ENCODE peak calls at places on chromosome 3, in four cellular contexts. I is cardiac muscle cell, Q is mesothelial cell of epicardium, S is GM20000. D is an unnamed sample.

GRCh38 chr3:98786364-98786930 is 23.3 kb downstream of the ST3GAL6 start:
- DNase-seq in I (no peak), Q (no peak), S (no peak), D (no peak)

GRCh38 chr3:82607391-82607790 is 845.9 kb upstream of the GBE1 start:
- DNase-seq in I (no peak), Q (no peak), S (no peak), D (no peak)

GRCh38 chr3:72398781-72399180 is 449.5 kb downstream of the SHQ1 start:
- DNase-seq in I (no peak), Q (no peak), S (no peak), D (no peak)

GRCh38 chr3:58332575-58333179 is at the start of gene PXK:
- DNase-seq in I (peak; percentile 89), Q (peak; percentile 48), S (peak; percentile 92), D (peak; percentile 88)

GRCh38 chr3:17850448-17850847 is 108.0 kb upstream of the TBC1D5 start:
- DNase-seq in I (no peak), Q (no peak), S (no peak), D (no peak)

GRCh38 chr3:131728898-131729297 is 226.1 kb upstream of the MRPL3 start:
- DNase-seq in I (no peak), Q (no peak), S (no peak), D (no peak)

GRCh38 chr3:71423151-71423906 is 160.2 kb downstream of the FOXP1 start:
- DNase-seq in I (no peak), Q (no peak), S (no peak), D (no peak)

GRCh38 chr3:3551976-3552375 is 247.3 kb upstream of the LRRN1 start:
- DNase-seq in I (no peak), Q (no peak), S (no peak), D (no peak)

GRCh38 chr3:10725067-10725466 is 91.0 kb upstream of the SLC6A11 start:
- DNase-seq in I (no peak), Q (no peak), S (no peak), D (no peak)

GRCh38 chr3:10366681-10367101 is 45.8 kb upstream of the SEC13 start:
- DNase-seq in I (no peak), Q (no peak), S (no peak), D (no peak)

GRCh38 chr3:141234283-141234682 is 2.7 kb downstream of the PXYLP1 start:
- DNase-seq in I (no peak), Q (no peak), S (no peak), D (no peak)

GRCh38 chr3:123104550-123104949 is 37.7 kb downstream of the PDIA5 start:
- DNase-seq in I (no peak), Q (no peak), S (no peak), D (no peak)

GRCh38 chr3:11088066-11088465 is 66.2 kb upstream of the HRH1 start:
- DNase-seq in I (no peak), Q (no peak), S (no peak), D (no peak)

GRCh38 chr3:138112362-138112761 is 3.0 kb downstream of the DZIP1L start:
- DNase-seq in I (no peak), Q (no peak), S (no peak), D (no peak)

GRCh38 chr3:190017575-190018288 is 103.0 kb downstream of the P3H2 start:
- DNase-seq in I (peak; percentile 36), Q (no peak), S (no peak), D (no peak)

GRCh38 chr3:195442573-195443390 is at the start of gene ACAP2:
- DNase-seq in I (peak; percentile 99), Q (peak; percentile 100), S (peak; percentile 100), D (peak; percentile 100)
- TF ChIP-seq CTCF in I (no peak), Q (no peak), S (no peak), D (no peak)

GRCh38 chr3:126082334-126083137 is 1.4 kb downstream of the SLC41A3 start:
- DNase-seq in I (no peak), Q (no peak), S (no peak), D (no peak)

GRCh38 chr3:126083138-126083445 is 832 bp downstream of the SLC41A3 start:
- DNase-seq in I (no peak), Q (no peak), S (peak; percentile 38), D (no peak)

GRCh38 chr3:126083511-126083912 is 412 bp downstream of the SLC41A3 start:
- DNase-seq in I (peak; percentile 77), Q (no peak), S (no peak), D (peak; percentile 68)

GRCh38 chr3:126080970-126081369 is 3.0 kb downstream of the SLC41A3 start:
- DNase-seq in I (no peak), Q (no peak), S (no peak), D (no peak)

GRCh38 chr3:126081618-126082333 is 2.1 kb downstream of the SLC41A3 start:
- DNase-seq in I (no peak), Q (no peak), S (no peak), D (no peak)
- TF ChIP-seq CTCF in I (peak; percentile 17), Q (peak; percentile 52), S (no peak), D (no peak)

DNA sequence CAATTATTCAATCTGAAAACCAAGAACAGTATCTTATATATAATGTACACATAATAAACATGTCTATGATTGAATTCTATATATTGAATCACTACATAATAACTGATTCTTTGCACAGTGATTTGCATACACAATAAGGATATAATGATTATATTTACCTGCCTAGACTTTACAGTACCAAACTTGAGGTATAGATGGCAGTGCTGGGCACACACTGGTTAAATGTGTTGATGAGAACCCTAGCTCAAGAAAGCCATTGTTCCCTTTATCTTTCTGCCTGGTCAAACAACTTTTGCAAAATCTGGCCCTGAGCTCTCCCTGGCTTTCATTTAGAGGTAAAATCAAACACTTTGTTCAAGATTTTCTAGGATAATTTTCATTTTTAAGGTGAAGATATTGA is 697.7 kb downstream of the TUSC7 start:
- DNase-seq in I (peak; percentile 37), Q (no peak), S (peak; percentile 6), D (peak; percentile 8)
- TF ChIP-seq CTCF in I (peak; percentile 37), Q (peak; percentile 35), S (peak; percentile 8), D (peak; percentile 12)

DNA sequence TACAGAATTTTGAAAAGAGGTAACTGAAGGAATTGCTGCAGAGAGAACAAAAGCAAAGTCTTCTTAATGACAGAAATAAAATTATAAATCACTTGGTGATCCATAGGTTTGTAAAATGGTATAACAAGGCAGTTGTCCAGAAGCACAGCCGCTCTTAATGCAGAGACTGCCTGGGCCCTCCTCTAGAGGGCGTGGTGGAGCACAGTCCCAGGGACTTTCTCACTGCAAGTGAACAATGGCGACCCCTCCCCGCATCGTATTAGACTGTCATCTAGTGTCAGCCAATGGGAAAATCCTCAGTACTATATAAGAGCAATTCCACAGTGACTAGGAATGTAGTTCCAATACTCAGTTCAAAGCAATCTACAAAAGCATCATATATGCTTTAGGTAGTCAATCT is 26.4 kb upstream of the ZBED2 start:
- DNase-seq in I (peak; percentile 28), Q (no peak), S (no peak), D (no peak)
- TF ChIP-seq CTCF in I (peak; percentile 35), Q (no peak), S (peak; percentile 31), D (peak; percentile 42)

GRCh38 chr3:1439395-1439794 is 346.6 kb downstream of the CNTN6 start:
- DNase-seq in I (no peak), Q (no peak), S (no peak), D (no peak)
- TF ChIP-seq CTCF in I (no peak), Q (no peak), S (no peak), D (peak; percentile 46)

DNA sequence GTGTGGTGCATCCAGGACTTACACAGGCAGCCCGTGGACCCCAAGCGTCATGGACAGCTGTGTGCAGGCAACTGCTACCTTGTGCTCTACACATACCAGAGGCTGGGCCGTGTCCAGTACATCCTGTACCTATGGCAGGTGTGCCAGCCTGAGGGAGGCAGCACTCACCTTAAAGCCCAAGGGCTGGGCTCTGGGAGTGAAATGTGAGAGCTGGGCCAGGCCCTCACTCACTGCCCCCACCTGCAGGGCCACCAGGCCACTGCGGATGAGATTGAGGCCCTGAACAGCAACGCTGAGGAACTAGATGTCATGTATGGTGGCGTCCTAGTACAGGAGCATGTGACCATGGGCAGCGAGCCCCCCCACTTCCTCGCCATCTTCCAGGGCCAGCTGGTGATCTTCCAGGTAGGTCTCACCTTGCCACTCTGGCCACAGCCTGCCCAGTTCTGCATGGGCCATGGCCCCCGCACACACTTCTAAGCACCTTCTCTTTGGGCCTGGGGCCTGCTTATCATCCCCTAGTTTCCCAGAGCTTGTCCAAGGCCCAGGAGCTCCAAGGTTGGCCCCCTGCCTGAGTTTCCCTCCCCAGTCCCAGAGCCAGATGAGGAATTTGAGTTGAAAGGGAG is 11.0 kb downstream of the VILL start:
- DNase-seq in I (no peak), Q (peak; percentile 10), S (no peak), D (no peak)
- TF ChIP-seq CTCF in I (no peak), Q (no peak), S (no peak), D (no peak)

GRCh38 chr3:108834551-108834950 is 12.0 kb downstream of the TRAT1 start:
- DNase-seq in I (no peak), Q (no peak), S (no peak), D (no peak)
- TF ChIP-seq CTCF in I (no peak), Q (no peak), S (no peak), D (no peak)

D was measured in GM13977.